ENCODE peak calls at places on chromosomes 11 and 22, in six cellular contexts. N is PC-9, C is dorsolateral prefrontal cortex, T is sciatic nerve, L is mesendoderm, M is frontal cortex. V is an unnamed sample.

GRCh38 chr22:46507451-46508390 is 29.7 kb downstream of the CELSR1 start:
- DNase-seq in M (no peak), N (no peak), L (no peak), C (no peak), T (no peak), V (no peak)

GRCh38 chr11:13109616-13110015 is 100.5 kb downstream of the RASSF10 start:
- DNase-seq in T (no peak), M (no peak), N (no peak), L (no peak), C (no peak), V (no peak)

GRCh38 chr22:38012604-38013072 is 28.3 kb upstream of the SOX10 start:
- DNase-seq in N (no peak), C (no peak), T (no peak), L (no peak), M (no peak), V (no peak)

GRCh38 chr22:17537155-17537554 is 26.1 kb upstream of the SLC25A18 start:
- DNase-seq in L (no peak), N (no peak), M (no peak), C (no peak), T (no peak), V (no peak)

GRCh38 chr22:44196731-44197131 is 16.0 kb downstream of the PARVG start:
- DNase-seq in N (no peak), C (peak), M (no peak), T (peak), L (no peak), V (no peak)

GRCh38 chr11:130765951-130766649 is 150.2 kb downstream of the SNX19 start:
- DNase-seq in T (no peak), L (no peak), C (no peak), N (no peak), M (no peak), V (no peak)

GRCh38 chr11:94932503-94932902 is 40.9 kb downstream of the CWC15 start:
- DNase-seq in L (no peak), N (no peak), M (no peak), C (no peak), T (no peak), V (no peak)

GRCh38 chr11:80958966-80959365 is 1518.1 kb upstream of the TENM4 start:
- DNase-seq in N (no peak), M (no peak), L (no peak), T (no peak), C (no peak), V (no peak)

GRCh38 chr11:113840932-113841664 is 34.3 kb downstream of the USP28 start:
- DNase-seq in N (no peak), T (no peak), L (no peak), M (no peak), C (no peak), V (no peak)

GRCh38 chr22:19637405-19638281 is 76.7 kb upstream of the SEPTIN5 start:
- DNase-seq in M (no peak), N (no peak), L (no peak), C (no peak), T (peak), V (no peak)

GRCh38 chr11:110046759-110047386 is 46.3 kb upstream of the ZC3H12C start:
- DNase-seq in N (no peak), L (no peak), M (no peak), T (no peak), C (no peak), V (no peak)

GRCh38 chr11:111655924-111656323 is 53.7 kb downstream of the SIK2 start:
- DNase-seq in M (no peak), L (no peak), T (no peak), C (no peak), N (no peak), V (no peak)

GRCh38 chr11:121669422-121669821 is 216.7 kb upstream of the SORL1-AS1 start:
- DNase-seq in M (no peak), T (no peak), N (no peak), C (no peak), L (no peak), V (no peak)

GRCh38 chr11:74546752-74547151 is 45.6 kb upstream of the POLD3 start:
- DNase-seq in M (no peak), N (peak), T (no peak), L (no peak), C (no peak), V (no peak)

GRCh38 chr22:27372969-27373670 is 428.4 kb downstream of the MN1 start:
- DNase-seq in L (peak), N (no peak), T (no peak), M (no peak), C (no peak), V (peak)

GRCh38 chr11:77124488-77124887 is 3.6 kb upstream of the MYO7A start:
- DNase-seq in L (no peak), M (no peak), T (no peak), C (no peak), N (no peak), V (no peak)